ENCODE peak calls at places on chromosome 13, in six cellular contexts. C, I, N, F, G and E are unnamed samples.

GRCh38 chr13:57969961-57970360 is 338.4 kb downstream of the PCDH17 start:
- DNase-seq in F (no peak), N (no peak), C (no peak), G (peak), I (no peak), E (no peak)

GRCh38 chr13:52459668-52460067 is 4.4 kb downstream of the CKAP2 start:
- DNase-seq in G (peak), F (peak), N (no peak), C (no peak), I (peak), E (peak)

GRCh38 chr13:111325941-111326620 is 5.6 kb downstream of the TEX29 start:
- DNase-seq in C (no peak), N (no peak), G (no peak), F (no peak), I (no peak), E (no peak)

GRCh38 chr13:110713981-110714797 is 689 bp downstream of the ING1 start:
- DNase-seq in C (peak), I (peak), N (peak), G (peak), F (peak), E (no peak)

GRCh38 chr13:110168999-110169933 is 137.7 kb downstream of the COL4A1 start:
- DNase-seq in F (no peak), C (no peak), G (no peak), I (no peak), N (no peak), E (no peak)

GRCh38 chr13:51257187-51257586 is 35.0 kb downstream of the FAM124A start:
- DNase-seq in I (no peak), C (no peak), F (no peak), N (no peak), G (no peak), E (no peak)

GRCh38 chr13:92538164-92538563 is 688.4 kb upstream of the GPC6 start:
- DNase-seq in I (no peak), F (no peak), N (no peak), G (no peak), C (no peak), E (no peak)

GRCh38 chr13:21058361-21058760 is 3.0 kb downstream of the LATS2 start:
- DNase-seq in F (peak), N (no peak), C (no peak), I (no peak), G (peak), E (no peak)

GRCh38 chr13:99982021-99982740 is 597 bp downstream of the ZIC2 start:
- DNase-seq in G (peak), N (no peak), C (no peak), F (no peak), I (no peak), E (no peak)

GRCh38 chr13:50006426-50007135 is 8.7 kb upstream of the KCNRG start:
- DNase-seq in N (no peak), F (no peak), G (peak), C (no peak), I (no peak), E (no peak)

GRCh38 chr13:48121733-48122132 is 26.8 kb upstream of the MED4 start:
- DNase-seq in N (no peak), G (peak), C (no peak), F (no peak), I (no peak), E (no peak)

GRCh38 chr13:30186644-30187431 is 120.5 kb downstream of the KATNAL1 start:
- DNase-seq in F (no peak), I (no peak), N (no peak), G (peak), C (no peak), E (no peak)

GRCh38 chr13:51832471-51833152 is 12.4 kb downstream of the TMEM272 start:
- DNase-seq in C (no peak), I (no peak), N (no peak), F (peak), G (peak), E (no peak)

GRCh38 chr13:97226013-97226412 is 3.9 kb downstream of the MBNL2 start:
- DNase-seq in N (no peak), C (peak), G (no peak), I (no peak), F (no peak), E (no peak)

GRCh38 chr13:69204620-69205019 is 903.0 kb upstream of the ATXN8OS start:
- DNase-seq in C (no peak), I (no peak), N (no peak), F (no peak), G (no peak), E (no peak)

GRCh38 chr13:69198706-69199105 is 908.9 kb upstream of the ATXN8OS start:
- DNase-seq in C (no peak), G (no peak), F (no peak), I (no peak), N (no peak), E (no peak)

GRCh38 chr13:69194130-69194529 is 913.5 kb upstream of the ATXN8OS start:
- DNase-seq in C (no peak), N (no peak), I (no peak), G (no peak), F (peak), E (no peak)

GRCh38 chr13:69199664-69200063 is 908.0 kb upstream of the ATXN8OS start:
- DNase-seq in I (no peak), F (no peak), N (no peak), G (no peak), C (no peak), E (no peak)
- H3K4me3 ChIP-seq in I (no peak), F (no peak), N (no peak), G (no peak), C (no peak), E (no peak)

GRCh38 chr13:33678906-33679657 is 138.9 kb upstream of the RFC3 start:
- DNase-seq in F (peak), N (peak), C (peak), I (peak), G (peak), E (no peak)
- H3K4me3 ChIP-seq in F (peak), N (no peak), C (no peak), I (no peak), G (no peak), E (no peak)

GRCh38 chr13:114025432-114026127 is 51.7 kb upstream of the C13orf46 start:
- DNase-seq in C (peak), I (peak), G (peak), F (no peak), N (peak), E (peak)
- H3K4me3 ChIP-seq in C (no peak), I (no peak), G (no peak), F (no peak), N (no peak), E (no peak)

GRCh38 chr13:106998664-106999063 is 430.7 kb upstream of the ARGLU1 start:
- DNase-seq in N (no peak), G (no peak), C (no peak), F (no peak), I (no peak), E (no peak)
- H3K4me3 ChIP-seq in N (no peak), G (no peak), C (no peak), F (no peak), I (no peak), E (no peak)

DNA sequence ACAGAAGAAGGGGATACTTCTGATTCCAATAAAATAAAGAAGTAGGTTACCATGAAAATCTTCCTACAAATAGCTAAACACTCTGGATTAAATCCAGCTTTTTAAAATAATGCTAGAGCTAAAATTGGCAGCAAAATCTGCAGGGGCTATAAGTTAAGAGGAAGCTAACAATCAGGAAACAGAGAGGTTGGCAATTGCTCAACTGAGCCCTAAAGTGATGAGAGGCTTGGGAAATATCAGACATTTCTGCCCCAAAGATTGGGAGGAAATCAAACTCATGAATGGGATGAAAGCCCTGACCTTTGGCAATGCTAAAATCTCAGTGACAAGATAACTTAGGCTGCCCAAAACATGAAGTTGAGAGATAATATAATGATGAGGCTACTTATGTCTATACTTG is 1438.0 kb downstream of the EFNB2 start:
- DNase-seq in C (no peak), G (no peak), F (no peak), N (no peak), I (no peak), E (no peak)
- H3K4me3 ChIP-seq in C (no peak), G (no peak), F (no peak), N (no peak), I (no peak), E (no peak)

GRCh38 chr13:95073826-95074345 is 227.4 kb downstream of the ABCC4 start:
- DNase-seq in N (no peak), G (peak), F (no peak), C (no peak), I (no peak), E (no peak)

GRCh38 chr13:95075506-95075905 is 225.7 kb downstream of the ABCC4 start:
- DNase-seq in C (no peak), G (no peak), I (no peak), N (no peak), F (no peak), E (no peak)

DNA sequence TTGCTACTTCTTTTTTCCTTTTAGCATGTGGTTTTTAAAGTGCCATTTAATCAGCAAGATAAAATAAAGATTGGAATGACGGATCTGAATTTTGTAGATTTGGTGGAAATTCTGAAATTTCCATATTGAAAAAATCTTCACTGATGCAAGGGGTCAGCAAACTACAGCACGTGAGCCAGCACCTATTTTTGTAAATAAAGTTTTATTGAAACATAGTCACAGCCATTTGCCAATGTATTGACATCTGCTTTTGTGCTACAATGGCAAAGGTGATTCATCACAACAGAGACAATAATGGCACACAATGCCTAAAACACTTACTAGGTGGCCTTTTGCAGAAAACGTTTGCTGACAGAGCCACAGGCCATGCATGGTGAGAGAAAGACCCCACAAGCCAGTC is 226.4 kb downstream of the ABCC4 start:
- DNase-seq in C (no peak), N (no peak), F (no peak), I (no peak), G (no peak), E (no peak)
- H3K4me3 ChIP-seq in C (no peak), N (no peak), F (no peak), I (no peak), G (no peak), E (no peak)

DNA sequence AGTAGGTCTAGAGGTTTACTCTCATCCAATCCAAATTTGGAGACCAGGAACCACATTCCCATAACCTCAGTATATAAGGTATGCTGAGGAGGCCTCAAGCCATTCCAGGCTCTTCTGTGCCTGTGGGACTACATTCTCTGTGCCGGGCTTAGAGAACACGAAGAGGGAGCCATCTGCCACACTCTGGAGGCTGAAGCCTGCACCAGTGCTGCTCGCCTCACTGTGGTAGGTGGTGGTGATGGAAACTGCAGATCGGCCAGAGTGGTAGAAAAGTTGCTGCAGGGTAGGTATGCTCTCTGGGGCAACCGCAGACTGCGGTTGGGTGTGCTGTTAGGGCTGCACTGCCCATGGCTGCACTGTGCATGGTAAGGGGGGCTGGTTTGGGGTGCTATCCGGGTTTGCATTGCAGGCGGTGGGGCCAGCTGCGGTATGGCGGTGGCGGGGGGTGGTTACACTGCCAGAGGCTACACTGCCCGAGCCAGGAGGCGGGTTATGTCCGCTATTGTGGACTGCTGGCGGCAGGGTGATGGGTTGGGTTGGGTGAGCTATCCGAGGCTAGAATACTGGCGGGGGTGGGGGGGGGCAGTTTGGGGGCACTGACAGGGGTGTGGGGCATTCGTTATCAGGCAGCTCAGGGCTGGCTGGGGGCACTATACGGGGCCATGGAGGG is 145.0 kb downstream of the TNFRSF19 start:
- DNase-seq in I (no peak), C (no peak), N (no peak), G (no peak), F (peak), E (no peak)
- H3K4me3 ChIP-seq in I (no peak), C (no peak), N (no peak), G (no peak), F (peak), E (no peak)

DNA sequence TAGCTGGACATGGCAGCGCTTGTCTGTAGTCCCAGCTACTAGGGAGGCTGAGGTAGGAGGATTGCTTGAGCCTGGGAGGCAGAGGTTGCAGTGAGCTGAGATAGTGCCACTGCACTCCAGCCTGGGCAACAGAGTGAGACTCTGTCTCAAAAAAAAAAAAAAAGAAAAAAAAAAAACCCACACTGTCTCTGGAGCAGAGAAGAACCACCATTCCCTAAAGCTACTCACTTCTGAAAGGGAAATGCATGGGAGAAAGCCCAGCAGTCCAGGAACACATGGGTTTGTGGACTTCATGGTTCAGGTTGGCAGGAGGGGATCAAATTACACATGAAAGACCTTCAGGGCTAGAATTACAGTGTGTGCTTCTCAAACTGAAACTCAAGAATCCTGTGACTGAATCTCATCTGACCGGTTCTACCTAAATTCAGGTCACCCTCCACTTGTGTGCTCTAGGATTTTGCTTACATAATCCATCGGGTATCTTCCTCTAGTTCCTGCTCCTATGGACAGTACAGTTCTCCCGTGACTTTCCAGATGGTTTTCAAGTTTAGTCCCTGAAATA is 30.2 kb upstream of the CPB2 start:
- DNase-seq in C (no peak), N (no peak), F (peak), I (no peak), G (peak), E (no peak)
- H3K4me3 ChIP-seq in C (no peak), N (no peak), F (peak), I (no peak), G (no peak), E (no peak)